ENCODE peak calls at places on chromosomes 3 and 15, in seven cellular contexts. M is DMS53; I is EL; U is GM13977; O is midbrain; W is DMS153; L is stimulated activated CD4-positive, alpha-beta T cell treated with anti-CD3 and anti-CD28 coated beads, Interleukin-1b, Interleukin-23, amount 100 ng/mL, for 1 hour. F is an unnamed sample.

GRCh38 chr15:93861956-93862741 is 369.2 kb upstream of the MCTP2 start:
- DNase-seq in M (no peak), I (no peak), U (no peak), O (no peak), W (no peak), L (no peak), F (no peak)

GRCh38 chr3:167162083-167162482 is 218.0 kb downstream of the ZBBX start:
- DNase-seq in M (no peak), I (no peak), U (no peak), O (no peak), W (no peak), L (no peak), F (no peak)

GRCh38 chr15:45121706-45122417 is 7.7 kb downstream of the DUOXA2 start:
- DNase-seq in M (peak), I (peak), U (no peak), O (no peak), W (no peak), L (no peak), F (no peak)

GRCh38 chr15:48667701-48668100 is 22.2 kb upstream of the FBN1 start:
- DNase-seq in M (no peak), I (peak), U (no peak), O (no peak), W (no peak), L (no peak), F (no peak)

GRCh38 chr15:95843241-95843851 is 487.2 kb upstream of the NR2F2 start:
- DNase-seq in M (no peak), I (peak), U (no peak), O (no peak), W (no peak), L (no peak), F (no peak)

GRCh38 chr3:21942328-21942727 is 191.3 kb upstream of the ZNF385D start:
- DNase-seq in M (peak), I (peak), U (no peak), O (no peak), W (peak), L (no peak), F (no peak)

GRCh38 chr3:66622756-66623452 is 122.1 kb upstream of the LRIG1 start:
- DNase-seq in M (no peak), I (no peak), U (no peak), O (no peak), W (no peak), L (no peak), F (no peak)

GRCh38 chr3:188617988-188618701 is 464.2 kb downstream of the LPP start:
- DNase-seq in M (no peak), I (no peak), U (no peak), O (no peak), W (no peak), L (no peak), F (no peak)

GRCh38 chr15:28128036-28128435 is 28.9 kb upstream of the OCA2 start:
- DNase-seq in M (no peak), I (no peak), U (no peak), O (peak), W (no peak), L (no peak), F (peak)

GRCh38 chr3:48678056-48678455 is 7.7 kb downstream of the NCKIPSD start:
- DNase-seq in M (no peak), I (peak), U (no peak), O (no peak), W (no peak), L (no peak), F (no peak)

GRCh38 chr3:58666683-58667082 is at the start of gene FAM3D:
- DNase-seq in M (no peak), I (no peak), U (no peak), O (no peak), W (no peak), L (no peak), F (no peak)

GRCh38 chr15:83515171-83515570 is 68.0 kb downstream of the SH3GL3 start:
- DNase-seq in M (no peak), I (no peak), U (no peak), O (no peak), W (no peak), L (no peak), F (no peak)

GRCh38 chr3:177522051-177522450 is 324.8 kb upstream of the TBL1XR1 start:
- DNase-seq in M (peak), I (no peak), U (no peak), O (no peak), W (no peak), L (no peak), F (no peak)

GRCh38 chr3:135989247-135989646 is 23.7 kb downstream of the PPP2R3A start:
- DNase-seq in M (no peak), I (peak), U (no peak), O (no peak), W (no peak), L (no peak), F (no peak)

GRCh38 chr15:39184701-39185390 is 396.0 kb upstream of the THBS1 start:
- DNase-seq in M (no peak), I (no peak), U (no peak), O (no peak), W (no peak), L (no peak), F (no peak)

GRCh38 chr3:190694335-190695001 is 168.0 kb downstream of the GMNC start:
- DNase-seq in M (peak), I (no peak), U (no peak), O (no peak), W (no peak), L (no peak), F (no peak)

GRCh38 chr15:42581272-42581730 is 5.9 kb downstream of the STARD9 start:
- DNase-seq in M (peak), I (peak), U (peak), O (peak), W (peak), L (peak), F (peak)

GRCh38 chr3:115877647-115877934 is 254.3 kb downstream of the GAP43 start:
- DNase-seq in M (no peak), I (no peak), U (no peak), O (no peak), W (no peak), L (no peak), F (no peak)

GRCh38 chr3:187669675-187670504 is at the start of gene SST:
- DNase-seq in M (peak), I (peak), U (no peak), O (no peak), W (no peak), L (no peak), F (peak)

GRCh38 chr3:126155280-126155640 is 25.1 kb downstream of the ALDH1L1 start:
- DNase-seq in M (no peak), I (no peak), U (no peak), O (no peak), W (no peak), L (no peak), F (no peak)

GRCh38 chr3:55329849-55330248 is 157.3 kb downstream of the WNT5A start:
- DNase-seq in M (peak), I (peak), U (no peak), O (no peak), W (no peak), L (no peak), F (no peak)

GRCh38 chr15:80800067-80800466 is 20.9 kb downstream of the CEMIP start:
- DNase-seq in M (no peak), I (no peak), U (no peak), O (no peak), W (no peak), L (no peak), F (no peak)

GRCh38 chr3:126135398-126136076 is 44.8 kb downstream of the ALDH1L1 start:
- DNase-seq in M (no peak), I (no peak), U (no peak), O (no peak), W (no peak), L (no peak), F (no peak)

GRCh38 chr3:175836622-175837021 is 977.5 kb downstream of the NAALADL2 start:
- DNase-seq in M (no peak), I (no peak), U (no peak), O (no peak), W (no peak), L (no peak), F (no peak)

GRCh38 chr3:50930371-50931208 is 255.9 kb downstream of the DOCK3 start:
- DNase-seq in M (no peak), I (no peak), U (no peak), O (no peak), W (no peak), L (no peak), F (no peak)

GRCh38 chr3:89955141-89955540 is 847.7 kb downstream of the EPHA3 start:
- DNase-seq in M (peak), I (no peak), U (no peak), O (no peak), W (no peak), L (no peak), F (no peak)

GRCh38 chr15:73368301-73369072 is at the start of gene HCN4:
- DNase-seq in M (peak), I (no peak), U (peak), O (no peak), W (no peak), L (no peak), F (no peak)

GRCh38 chr3:155211266-155211665 is 82.2 kb downstream of the STRIT1 start:
- DNase-seq in M (no peak), I (no peak), U (no peak), O (no peak), W (no peak), L (no peak), F (no peak)

GRCh38 chr15:23049984-23050628 is 10.7 kb upstream of the TUBGCP5 start:
- DNase-seq in M (no peak), I (no peak), U (no peak), O (no peak), W (no peak), L (no peak), F (no peak)

GRCh38 chr3:68057637-68058320 is 403.4 kb upstream of the SUCLG2 start:
- DNase-seq in M (no peak), I (no peak), U (no peak), O (no peak), W (no peak), L (peak), F (no peak)

GRCh38 chr3:119585867-119586570 is 6.7 kb downstream of the ADPRH start:
- DNase-seq in M (no peak), I (peak), U (no peak), O (no peak), W (no peak), L (no peak), F (no peak)

GRCh38 chr3:435161-435560 is 238.6 kb downstream of the CHL1 start:
- DNase-seq in M (no peak), I (no peak), U (no peak), O (no peak), W (no peak), L (no peak), F (no peak)

GRCh38 chr15:42511010-42511396 is 15.6 kb downstream of the SNAP23 start:
- DNase-seq in M (no peak), I (peak), U (no peak), O (no peak), W (no peak), L (no peak), F (no peak)